ENCODE peak calls at places on chromosomes 7 and 10, in seven cellular contexts. One of them, this sample, is unnamed.

GRCh38 chr10:110425684-110426293 is 71.9 kb upstream of the DUSP5 start:
- DNase-seq in left ventricle myocardium inferior: no peak
- DNase-seq in naive thymus-derived CD4-positive, alpha-beta T cell: no peak
- DNase-seq in tibial artery: no peak
- DNase-seq in CD8-positive, alpha-beta memory T cell: no peak
- DNase-seq in PC-3: peak; percentile 61
- DNase-seq in lower lobe of right lung: no peak
- DNase-seq in this sample: no peak

GRCh38 chr10:51564896-51565505 is 134.4 kb downstream of the CSTF2T start:
- DNase-seq in left ventricle myocardium inferior: no peak
- DNase-seq in naive thymus-derived CD4-positive, alpha-beta T cell: no peak
- DNase-seq in tibial artery: no peak
- DNase-seq in CD8-positive, alpha-beta memory T cell: no peak
- DNase-seq in PC-3: no peak
- DNase-seq in lower lobe of right lung: no peak
- DNase-seq in this sample: no peak

GRCh38 chr7:30815016-30815854 is 44.0 kb downstream of the MINDY4 start:
- DNase-seq in left ventricle myocardium inferior: peak; percentile 50
- DNase-seq in naive thymus-derived CD4-positive, alpha-beta T cell: no peak
- DNase-seq in tibial artery: peak; percentile 75
- DNase-seq in CD8-positive, alpha-beta memory T cell: no peak
- DNase-seq in PC-3: peak; percentile 5
- DNase-seq in lower lobe of right lung: peak; percentile 58
- DNase-seq in this sample: no peak

GRCh38 chr10:127715782-127716378 is 21.1 kb upstream of the FOXI2 start:
- DNase-seq in left ventricle myocardium inferior: no peak
- DNase-seq in naive thymus-derived CD4-positive, alpha-beta T cell: peak; percentile 1
- DNase-seq in tibial artery: no peak
- DNase-seq in CD8-positive, alpha-beta memory T cell: no peak
- DNase-seq in PC-3: peak; percentile 34
- DNase-seq in lower lobe of right lung: no peak
- DNase-seq in this sample: no peak

GRCh38 chr7:104883718-104884452 is 130.1 kb upstream of the KMT2E start:
- DNase-seq in left ventricle myocardium inferior: peak; percentile 88
- DNase-seq in naive thymus-derived CD4-positive, alpha-beta T cell: peak; percentile 53
- DNase-seq in tibial artery: peak; percentile 88
- DNase-seq in CD8-positive, alpha-beta memory T cell: peak; percentile 59
- DNase-seq in PC-3: peak; percentile 78
- DNase-seq in lower lobe of right lung: peak; percentile 88
- DNase-seq in this sample: peak; percentile 91

GRCh38 chr10:132421377-132422168 is 24.6 kb downstream of the PWWP2B start:
- DNase-seq in left ventricle myocardium inferior: peak; percentile 78
- DNase-seq in naive thymus-derived CD4-positive, alpha-beta T cell: no peak
- DNase-seq in tibial artery: peak; percentile 83
- DNase-seq in CD8-positive, alpha-beta memory T cell: no peak
- DNase-seq in PC-3: peak; percentile 65
- DNase-seq in lower lobe of right lung: peak; percentile 91
- DNase-seq in this sample: peak; percentile 77

GRCh38 chr10:96532523-96532922 is 18.8 kb upstream of the TLL2 start:
- DNase-seq in left ventricle myocardium inferior: no peak
- DNase-seq in naive thymus-derived CD4-positive, alpha-beta T cell: no peak
- DNase-seq in tibial artery: no peak
- DNase-seq in CD8-positive, alpha-beta memory T cell: no peak
- DNase-seq in PC-3: peak; percentile 84
- DNase-seq in lower lobe of right lung: no peak
- DNase-seq in this sample: no peak

GRCh38 chr7:95723583-95724180 is 48.7 kb upstream of the DYNC1I1 start:
- DNase-seq in left ventricle myocardium inferior: no peak
- DNase-seq in naive thymus-derived CD4-positive, alpha-beta T cell: no peak
- DNase-seq in tibial artery: no peak
- DNase-seq in CD8-positive, alpha-beta memory T cell: no peak
- DNase-seq in PC-3: peak; percentile 68
- DNase-seq in lower lobe of right lung: no peak
- DNase-seq in this sample: peak; percentile 37

GRCh38 chr10:99994801-99995200 is 14.9 kb downstream of the DNMBP start:
- DNase-seq in left ventricle myocardium inferior: no peak
- DNase-seq in naive thymus-derived CD4-positive, alpha-beta T cell: no peak
- DNase-seq in tibial artery: no peak
- DNase-seq in CD8-positive, alpha-beta memory T cell: no peak
- DNase-seq in PC-3: no peak
- DNase-seq in lower lobe of right lung: no peak
- DNase-seq in this sample: no peak

GRCh38 chr7:52320610-52321009 is 714.8 kb upstream of the POM121L12 start:
- DNase-seq in left ventricle myocardium inferior: no peak
- DNase-seq in naive thymus-derived CD4-positive, alpha-beta T cell: no peak
- DNase-seq in tibial artery: no peak
- DNase-seq in CD8-positive, alpha-beta memory T cell: no peak
- DNase-seq in PC-3: no peak
- DNase-seq in lower lobe of right lung: no peak
- DNase-seq in this sample: no peak

GRCh38 chr10:44817961-44818649 is 93.0 kb upstream of the TMEM72 start:
- DNase-seq in left ventricle myocardium inferior: no peak
- DNase-seq in naive thymus-derived CD4-positive, alpha-beta T cell: no peak
- DNase-seq in tibial artery: no peak
- DNase-seq in CD8-positive, alpha-beta memory T cell: no peak
- DNase-seq in PC-3: no peak
- DNase-seq in lower lobe of right lung: no peak
- DNase-seq in this sample: no peak
- H3K9me3 ChIP-seq in left ventricle myocardium inferior: no peaks in the 10 kb centered on the region
- H3K9me3 ChIP-seq in naive thymus-derived CD4-positive, alpha-beta T cell: no peaks in the 10 kb centered on the region
- H3K9me3 ChIP-seq in tibial artery: no peaks in the 10 kb centered on the region
- H3K9me3 ChIP-seq in CD8-positive, alpha-beta memory T cell: no peaks in the 10 kb centered on the region
- H3K9me3 ChIP-seq in PC-3: no peaks in the 10 kb centered on the region
- H3K9me3 ChIP-seq in lower lobe of right lung: no peaks in the 10 kb centered on the region
- H3K9me3 ChIP-seq in this sample: no peaks in the 10 kb centered on the region

DNA sequence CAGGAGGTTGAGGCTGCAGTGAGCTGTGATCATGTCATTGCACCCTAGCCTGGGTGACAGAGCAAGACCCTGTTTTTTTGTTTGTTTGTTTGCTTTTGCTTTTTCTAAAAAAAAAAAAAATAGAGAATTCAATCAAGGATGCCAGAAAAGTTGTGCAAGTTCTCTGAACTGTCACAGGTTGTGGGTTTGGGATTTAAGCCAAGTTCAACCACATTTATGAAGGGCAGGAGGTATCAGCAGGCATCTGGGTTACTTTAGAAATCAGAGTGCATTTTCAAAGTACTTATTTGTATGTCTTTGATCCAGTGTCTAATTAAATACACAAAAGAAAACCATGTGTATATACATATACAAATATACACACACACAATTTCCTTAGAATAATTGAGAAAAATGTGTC is 151.2 kb upstream of the MINDY3 start:
- DNase-seq in left ventricle myocardium inferior: no peak
- DNase-seq in naive thymus-derived CD4-positive, alpha-beta T cell: no peak
- DNase-seq in tibial artery: no peak
- DNase-seq in CD8-positive, alpha-beta memory T cell: no peak
- DNase-seq in PC-3: peak; percentile 44
- DNase-seq in lower lobe of right lung: no peak
- DNase-seq in this sample: no peak
- H3K27ac ChIP-seq in left ventricle myocardium inferior: no peak overlapping the region
- H3K27ac ChIP-seq in naive thymus-derived CD4-positive, alpha-beta T cell: no peak overlapping the region
- H3K27ac ChIP-seq in tibial artery: no peak overlapping the region
- H3K27ac ChIP-seq in CD8-positive, alpha-beta memory T cell: no peak overlapping the region
- H3K27ac ChIP-seq in PC-3: no peak overlapping the region
- H3K27ac ChIP-seq in lower lobe of right lung: no peak overlapping the region
- H3K27ac ChIP-seq in this sample: no peak overlapping the region

GRCh38 chr10:79160191-79160590 is 91.4 kb downstream of the ZMIZ1 start:
- DNase-seq in left ventricle myocardium inferior: no peak
- DNase-seq in naive thymus-derived CD4-positive, alpha-beta T cell: no peak
- DNase-seq in tibial artery: no peak
- DNase-seq in CD8-positive, alpha-beta memory T cell: no peak
- DNase-seq in PC-3: no peak
- DNase-seq in lower lobe of right lung: no peak
- DNase-seq in this sample: no peak
- H3K4me1 ChIP-seq in left ventricle myocardium inferior: peaks cover 100% of the 10 kb centered on the region
- H3K4me1 ChIP-seq in naive thymus-derived CD4-positive, alpha-beta T cell: no peaks in the 10 kb centered on the region
- H3K4me1 ChIP-seq in tibial artery: peaks cover 15% of the 10 kb centered on the region
- H3K4me1 ChIP-seq in CD8-positive, alpha-beta memory T cell: no peaks in the 10 kb centered on the region
- H3K4me1 ChIP-seq in PC-3: peaks cover 65% of the 10 kb centered on the region
- H3K4me1 ChIP-seq in lower lobe of right lung: peaks cover 86% of the 10 kb centered on the region
- H3K4me1 ChIP-seq in this sample: peaks cover 88% of the 10 kb centered on the region

DNA sequence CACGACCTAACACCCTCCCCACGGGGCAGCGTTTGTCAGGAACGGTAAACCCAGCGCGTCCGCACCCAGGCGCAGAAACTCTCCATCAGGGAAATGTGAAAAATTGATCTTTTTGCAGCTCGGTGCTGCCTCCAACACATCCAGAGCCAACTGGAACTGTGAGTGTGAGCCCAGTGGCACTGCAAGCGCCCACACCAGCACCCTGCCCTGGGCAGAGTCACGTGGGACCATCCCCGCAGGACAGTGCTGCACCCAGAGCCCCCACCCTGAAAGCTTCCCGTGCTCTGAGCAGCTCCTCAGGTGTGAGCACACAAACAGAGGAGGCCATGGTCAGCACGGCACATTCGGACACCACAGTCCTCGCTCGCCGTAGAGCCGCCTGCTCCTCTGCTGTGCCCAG is 330.9 kb downstream of the DNAJB6 start:
- DNase-seq in left ventricle myocardium inferior: no peak
- DNase-seq in naive thymus-derived CD4-positive, alpha-beta T cell: no peak
- DNase-seq in tibial artery: no peak
- DNase-seq in CD8-positive, alpha-beta memory T cell: no peak
- DNase-seq in PC-3: no peak
- DNase-seq in lower lobe of right lung: no peak
- DNase-seq in this sample: no peak
- H3K9me3 ChIP-seq in left ventricle myocardium inferior: no peaks in the 10 kb centered on the region
- H3K9me3 ChIP-seq in naive thymus-derived CD4-positive, alpha-beta T cell: no peaks in the 10 kb centered on the region
- H3K9me3 ChIP-seq in tibial artery: no peaks in the 10 kb centered on the region
- H3K9me3 ChIP-seq in CD8-positive, alpha-beta memory T cell: no peaks in the 10 kb centered on the region
- H3K9me3 ChIP-seq in PC-3: no peaks in the 10 kb centered on the region
- H3K9me3 ChIP-seq in lower lobe of right lung: no peaks in the 10 kb centered on the region
- H3K9me3 ChIP-seq in this sample: no peaks in the 10 kb centered on the region

GRCh38 chr10:60781678-60782077 is 3.4 kb downstream of the CDK1 start:
- DNase-seq in left ventricle myocardium inferior: no peak
- DNase-seq in naive thymus-derived CD4-positive, alpha-beta T cell: no peak
- DNase-seq in tibial artery: no peak
- DNase-seq in CD8-positive, alpha-beta memory T cell: no peak
- DNase-seq in PC-3: no peak
- DNase-seq in lower lobe of right lung: no peak
- DNase-seq in this sample: no peak

GRCh38 chr10:60778978-60779668 is 845 bp downstream of the CDK1 start:
- DNase-seq in left ventricle myocardium inferior: no peak
- DNase-seq in naive thymus-derived CD4-positive, alpha-beta T cell: no peak
- DNase-seq in tibial artery: no peak
- DNase-seq in CD8-positive, alpha-beta memory T cell: no peak
- DNase-seq in PC-3: peak; percentile 33
- DNase-seq in lower lobe of right lung: no peak
- DNase-seq in this sample: no peak

GRCh38 chr10:60777696-60778213 is 523 bp upstream of the CDK1 start:
- DNase-seq in left ventricle myocardium inferior: no peak
- DNase-seq in naive thymus-derived CD4-positive, alpha-beta T cell: no peak
- DNase-seq in tibial artery: no peak
- DNase-seq in CD8-positive, alpha-beta memory T cell: no peak
- DNase-seq in PC-3: no peak
- DNase-seq in lower lobe of right lung: no peak
- DNase-seq in this sample: no peak

GRCh38 chr10:60778214-60778977 is at the start of gene CDK1:
- DNase-seq in left ventricle myocardium inferior: peak; percentile 96
- DNase-seq in naive thymus-derived CD4-positive, alpha-beta T cell: peak; percentile 96
- DNase-seq in tibial artery: peak; percentile 93
- DNase-seq in CD8-positive, alpha-beta memory T cell: peak; percentile 92
- DNase-seq in PC-3: peak; percentile 100
- DNase-seq in lower lobe of right lung: peak; percentile 98
- DNase-seq in this sample: peak; percentile 98
- H3K27ac ChIP-seq in left ventricle myocardium inferior: peak within 1 kb of the TSS; percentile 48
- H3K27ac ChIP-seq in naive thymus-derived CD4-positive, alpha-beta T cell: peak within 1 kb of the TSS; percentile 55
- H3K27ac ChIP-seq in tibial artery: no peak within 1 kb of the TSS
- H3K27ac ChIP-seq in CD8-positive, alpha-beta memory T cell: peak within 1 kb of the TSS; percentile 59
- H3K27ac ChIP-seq in PC-3: peak within 1 kb of the TSS; percentile 51
- H3K27ac ChIP-seq in lower lobe of right lung: no peak within 1 kb of the TSS
- H3K27ac ChIP-seq in this sample: no peak within 1 kb of the TSS

DNA sequence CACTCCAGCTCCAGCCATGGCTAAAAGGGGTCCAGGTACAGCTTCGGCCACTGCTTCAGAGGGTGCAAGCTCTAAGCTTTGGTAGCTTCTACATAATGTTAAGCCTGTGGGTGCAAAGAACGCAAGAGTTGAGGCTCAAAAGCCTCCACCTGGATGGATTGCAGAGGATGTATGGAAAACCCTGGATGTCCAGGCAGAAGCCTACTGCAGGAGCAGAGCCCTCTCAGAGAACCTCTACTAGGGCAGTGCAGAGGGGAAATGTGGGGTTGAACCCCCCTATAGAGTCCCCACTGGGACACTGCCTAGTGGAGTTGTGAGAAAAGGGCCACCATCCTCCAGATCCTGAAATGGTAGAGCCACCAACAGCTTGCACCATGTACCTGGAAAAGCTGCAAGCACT is 10.7 kb upstream of the RNF32 start:
- DNase-seq in left ventricle myocardium inferior: no peak
- DNase-seq in naive thymus-derived CD4-positive, alpha-beta T cell: no peak
- DNase-seq in tibial artery: no peak
- DNase-seq in CD8-positive, alpha-beta memory T cell: no peak
- DNase-seq in PC-3: no peak
- DNase-seq in lower lobe of right lung: no peak
- DNase-seq in this sample: no peak
- H3K4me1 ChIP-seq in left ventricle myocardium inferior: no peaks in the 10 kb centered on the region
- H3K4me1 ChIP-seq in naive thymus-derived CD4-positive, alpha-beta T cell: no peaks in the 10 kb centered on the region
- H3K4me1 ChIP-seq in tibial artery: no peaks in the 10 kb centered on the region
- H3K4me1 ChIP-seq in CD8-positive, alpha-beta memory T cell: no peaks in the 10 kb centered on the region
- H3K4me1 ChIP-seq in PC-3: no peaks in the 10 kb centered on the region
- H3K4me1 ChIP-seq in lower lobe of right lung: no peaks in the 10 kb centered on the region
- H3K4me1 ChIP-seq in this sample: no peaks in the 10 kb centered on the region

GRCh38 chr10:113686028-113686427 is 6.3 kb downstream of the CASP7 start:
- DNase-seq in left ventricle myocardium inferior: no peak
- DNase-seq in naive thymus-derived CD4-positive, alpha-beta T cell: no peak
- DNase-seq in tibial artery: no peak
- DNase-seq in CD8-positive, alpha-beta memory T cell: no peak
- DNase-seq in PC-3: no peak
- DNase-seq in lower lobe of right lung: no peak
- DNase-seq in this sample: no peak
- H3K9me3 ChIP-seq in left ventricle myocardium inferior: peaks cover 64% of the 10 kb centered on the region
- H3K9me3 ChIP-seq in naive thymus-derived CD4-positive, alpha-beta T cell: peaks cover 14% of the 10 kb centered on the region
- H3K9me3 ChIP-seq in tibial artery: no peaks in the 10 kb centered on the region
- H3K9me3 ChIP-seq in CD8-positive, alpha-beta memory T cell: peaks cover 6% of the 10 kb centered on the region
- H3K9me3 ChIP-seq in PC-3: no peaks in the 10 kb centered on the region
- H3K9me3 ChIP-seq in lower lobe of right lung: peaks cover 18% of the 10 kb centered on the region
- H3K9me3 ChIP-seq in this sample: peaks cover 38% of the 10 kb centered on the region

GRCh38 chr7:100655908-100656674 is at the start of gene ACTL6B:
- DNase-seq in left ventricle myocardium inferior: peak; percentile 59
- DNase-seq in naive thymus-derived CD4-positive, alpha-beta T cell: peak; percentile 51
- DNase-seq in tibial artery: peak; percentile 31
- DNase-seq in CD8-positive, alpha-beta memory T cell: peak; percentile 48
- DNase-seq in PC-3: no peak
- DNase-seq in lower lobe of right lung: peak; percentile 67
- DNase-seq in this sample: peak; percentile 70
- H3K27ac ChIP-seq in left ventricle myocardium inferior: no peak within 1 kb of the TSS
- H3K27ac ChIP-seq in naive thymus-derived CD4-positive, alpha-beta T cell: no peak within 1 kb of the TSS
- H3K27ac ChIP-seq in tibial artery: no peak within 1 kb of the TSS
- H3K27ac ChIP-seq in CD8-positive, alpha-beta memory T cell: no peak within 1 kb of the TSS
- H3K27ac ChIP-seq in PC-3: no peak within 1 kb of the TSS
- H3K27ac ChIP-seq in lower lobe of right lung: no peak within 1 kb of the TSS
- H3K27ac ChIP-seq in this sample: no peak within 1 kb of the TSS

GRCh38 chr7:21338728-21339164 is 89.1 kb upstream of the SP4 start:
- DNase-seq in left ventricle myocardium inferior: no peak
- DNase-seq in naive thymus-derived CD4-positive, alpha-beta T cell: peak; percentile 10
- DNase-seq in tibial artery: no peak
- DNase-seq in CD8-positive, alpha-beta memory T cell: no peak
- DNase-seq in PC-3: peak; percentile 5
- DNase-seq in lower lobe of right lung: no peak
- DNase-seq in this sample: no peak
- H3K4me1 ChIP-seq in left ventricle myocardium inferior: no peaks in the 10 kb centered on the region
- H3K4me1 ChIP-seq in naive thymus-derived CD4-positive, alpha-beta T cell: peaks cover 15% of the 10 kb centered on the region
- H3K4me1 ChIP-seq in tibial artery: no peaks in the 10 kb centered on the region
- H3K4me1 ChIP-seq in CD8-positive, alpha-beta memory T cell: peaks cover 8% of the 10 kb centered on the region
- H3K4me1 ChIP-seq in PC-3: no peaks in the 10 kb centered on the region
- H3K4me1 ChIP-seq in lower lobe of right lung: no peaks in the 10 kb centered on the region
- H3K4me1 ChIP-seq in this sample: no peaks in the 10 kb centered on the region